ENCODE peak calls at places on chromosomes 7 and 10, in four cellular contexts. F is body of pancreas, Y is heart left ventricle, I is fibroblast of mammary gland. S is an unnamed sample.

GRCh38 chr7:98034044-98035035 is 44.3 kb upstream of the OCM2 start:
- DNase-seq in F (no peak), Y (no peak), I (no peak), S (no peak)

GRCh38 chr10:17836917-17837316 is 27.8 kb downstream of the MRC1 start:
- DNase-seq in F (peak; percentile 64), Y (peak; percentile 28), I (peak; percentile 55), S (no peak)

GRCh38 chr10:28367865-28368541 is 65.1 kb upstream of the MPP7 start:
- DNase-seq in F (peak; percentile 27), Y (peak; percentile 31), I (peak; percentile 3), S (no peak)

GRCh38 chr7:39035156-39035555 is 57.4 kb downstream of the POU6F2 start:
- DNase-seq in F (no peak), Y (no peak), I (no peak), S (no peak)

GRCh38 chr7:50713357-50713965 is 69.2 kb downstream of the GRB10 start:
- DNase-seq in F (no peak), Y (no peak), I (no peak), S (no peak)

GRCh38 chr10:28676297-28676967 is 889 bp upstream of the BAMBI start:
- DNase-seq in F (peak; percentile 19), Y (no peak), I (no peak), S (no peak)

GRCh38 chr10:1390200-1390599 is 334.0 kb downstream of the WDR37 start:
- DNase-seq in F (no peak), Y (no peak), I (no peak), S (no peak)

GRCh38 chr7:77862691-77863090 is 64.1 kb downstream of the PHTF2 start:
- DNase-seq in F (no peak), Y (no peak), I (no peak), S (no peak)

GRCh38 chr10:6269953-6270867 is 67.5 kb downstream of the PFKFB3 start:
- DNase-seq in F (peak; percentile 48), Y (no peak), I (no peak), S (no peak)

GRCh38 chr10:541041-541440 is 148.4 kb downstream of the DIP2C start:
- DNase-seq in F (no peak), Y (no peak), I (no peak), S (no peak)

GRCh38 chr7:22477876-22478450 is 22.0 kb downstream of the STEAP1B start:
- DNase-seq in F (no peak), Y (no peak), I (no peak), S (no peak)

GRCh38 chr7:2013381-2014311 is 219.1 kb downstream of the MAD1L1 start:
- DNase-seq in F (no peak), Y (peak; percentile 24), I (no peak), S (peak; percentile 67)

GRCh38 chr7:130721486-130722277 is 12.3 kb downstream of the KLF14 start:
- DNase-seq in F (peak; percentile 86), Y (peak; percentile 83), I (peak; percentile 71), S (no peak)

GRCh38 chr7:2086229-2086628 is 146.5 kb downstream of the MAD1L1 start:
- DNase-seq in F (no peak), Y (peak; percentile 81), I (no peak), S (no peak)

GRCh38 chr10:102420443-102420809 is 210 bp upstream of the FBXL15 start:
- DNase-seq in F (peak; percentile 92), Y (no peak), I (no peak), S (no peak)

DNA sequence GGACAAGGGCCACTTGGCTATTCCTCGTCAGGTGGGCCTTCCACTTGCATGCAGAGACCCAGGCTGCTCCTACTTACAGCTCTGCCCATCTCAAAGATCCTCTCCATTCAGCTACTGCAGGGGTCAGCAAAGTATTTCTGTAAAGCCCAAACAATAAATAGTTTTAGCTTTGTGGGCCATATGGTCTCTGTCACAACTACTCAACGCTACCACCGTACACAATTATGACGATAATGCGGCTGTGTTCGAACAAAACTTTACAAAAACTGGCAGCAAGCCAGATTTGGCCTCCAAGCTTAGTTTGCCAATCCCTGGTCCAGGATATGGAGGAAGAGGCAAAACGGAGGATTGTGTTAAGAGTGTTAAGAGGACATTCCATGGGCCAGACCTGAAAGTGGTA is 12.8 kb downstream of the RAB11FIP2 start:
- DNase-seq in F (no peak), Y (no peak), I (no peak), S (no peak)
- TF ChIP-seq CTCF in F (no peak), Y (no peak), I (no peak), S (no peak)

GRCh38 chr7:155813791-155814568 is 1.7 kb upstream of the SHH start:
- DNase-seq in F (no peak), Y (peak; percentile 19), I (no peak), S (no peak)

GRCh38 chr7:155810607-155811559 is 1.4 kb downstream of the SHH start:
- DNase-seq in F (no peak), Y (peak; percentile 9), I (no peak), S (no peak)

GRCh38 chr7:155811560-155811894 is 736 bp downstream of the SHH start:
- DNase-seq in F (no peak), Y (peak; percentile 5), I (no peak), S (no peak)

GRCh38 chr7:155813125-155813524 is 862 bp upstream of the SHH start:
- DNase-seq in F (no peak), Y (peak; percentile 11), I (no peak), S (no peak)

DNA sequence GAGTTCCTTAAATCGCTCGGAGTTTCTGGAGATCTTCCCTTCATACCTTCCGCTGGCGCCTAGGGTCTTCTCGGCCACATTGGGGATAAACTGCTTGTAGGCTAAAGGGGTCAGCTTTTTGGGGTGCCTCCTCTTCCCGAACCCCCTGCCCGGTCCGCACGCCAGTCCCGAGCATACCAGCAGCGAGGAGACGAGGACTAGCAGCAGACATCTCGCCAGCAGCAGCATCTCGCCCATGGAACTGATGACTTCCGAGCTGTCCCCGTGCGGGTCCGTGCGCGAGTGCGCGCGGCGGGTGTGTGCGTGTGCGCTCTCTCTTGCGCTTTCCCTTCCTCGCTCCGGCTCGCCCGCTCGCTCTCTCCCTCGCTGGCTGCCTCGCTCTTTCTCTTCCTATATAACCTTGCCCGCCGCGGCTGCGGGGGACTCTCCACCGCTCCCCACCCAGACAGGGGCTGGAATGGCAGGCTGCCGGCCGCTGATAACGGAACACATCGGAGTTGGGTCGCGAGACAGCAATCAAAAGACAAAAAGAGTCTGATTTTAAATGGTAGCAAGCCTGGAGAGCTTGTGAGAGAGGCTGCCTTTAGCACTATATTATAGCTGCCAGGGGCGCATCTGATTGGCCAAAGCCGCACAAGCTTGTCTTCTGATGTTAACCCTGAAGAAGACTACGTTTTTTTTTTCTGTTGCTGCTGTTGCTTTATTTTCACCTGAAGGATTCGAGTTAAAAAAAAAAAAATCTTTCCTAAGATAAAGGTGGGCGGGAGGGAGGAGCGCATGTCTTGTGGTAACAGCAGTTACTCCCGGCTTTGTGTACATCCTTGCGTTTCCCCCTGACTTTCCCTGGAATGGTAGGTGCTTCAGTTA is at the start of gene SHH:
- DNase-seq in F (no peak), Y (peak; percentile 20), I (no peak), S (no peak)
- H3K4me3 ChIP-seq in F (no peak within 1 kb of the TSS), Y (no peak within 1 kb of the TSS), I (no peak within 1 kb of the TSS), S (peak within 1 kb of the TSS; percentile 38)

DNA sequence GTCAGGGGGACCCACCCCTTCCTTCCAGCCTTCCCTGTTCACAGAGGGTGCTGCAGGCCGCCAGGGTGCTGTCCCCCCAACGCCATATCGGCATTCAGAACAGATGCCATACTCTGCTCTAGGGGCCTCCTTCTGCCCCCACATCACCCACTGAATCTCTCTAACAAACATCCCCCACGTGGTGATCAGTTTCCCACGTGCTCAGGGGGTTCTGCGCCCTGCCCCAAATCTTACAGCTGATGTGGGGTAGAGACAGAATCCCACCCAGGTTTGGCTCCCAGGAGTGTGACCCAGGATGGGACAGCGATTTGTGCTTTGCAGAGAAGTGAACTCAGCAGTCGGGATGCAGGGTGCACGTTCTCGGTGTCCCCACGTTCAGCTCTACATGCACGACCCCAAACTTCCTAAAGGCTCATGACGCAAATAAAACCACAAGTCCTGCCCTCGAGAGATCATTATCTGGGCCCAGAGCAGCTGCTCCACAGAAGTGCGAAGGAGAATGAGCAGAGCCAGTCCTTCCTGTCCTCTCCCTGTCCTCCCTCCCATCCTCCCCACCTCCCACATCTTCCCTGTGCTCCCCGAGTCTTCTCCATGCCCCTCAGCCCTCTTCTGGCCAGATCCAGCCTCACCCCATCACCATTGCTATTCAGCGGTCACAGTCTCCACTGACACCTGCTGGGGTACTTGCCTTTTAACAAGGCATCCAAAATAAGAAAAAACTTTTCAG is 423.4 kb downstream of the DNAJB6 start:
- DNase-seq in F (no peak), Y (no peak), I (peak; percentile 2), S (no peak)
- TF ChIP-seq CTCF in F (no peak), Y (no peak), I (no peak), S (no peak)

GRCh38 chr10:22647244-22647643 is 67.1 kb downstream of the PIP4K2A start:
- DNase-seq in F (no peak), Y (no peak), I (no peak), S (no peak)
- H3K4me3 ChIP-seq in F (no peak overlapping the region), Y (no peak overlapping the region), I (no peak overlapping the region), S (peak overlapping the region; percentile 49)

DNA sequence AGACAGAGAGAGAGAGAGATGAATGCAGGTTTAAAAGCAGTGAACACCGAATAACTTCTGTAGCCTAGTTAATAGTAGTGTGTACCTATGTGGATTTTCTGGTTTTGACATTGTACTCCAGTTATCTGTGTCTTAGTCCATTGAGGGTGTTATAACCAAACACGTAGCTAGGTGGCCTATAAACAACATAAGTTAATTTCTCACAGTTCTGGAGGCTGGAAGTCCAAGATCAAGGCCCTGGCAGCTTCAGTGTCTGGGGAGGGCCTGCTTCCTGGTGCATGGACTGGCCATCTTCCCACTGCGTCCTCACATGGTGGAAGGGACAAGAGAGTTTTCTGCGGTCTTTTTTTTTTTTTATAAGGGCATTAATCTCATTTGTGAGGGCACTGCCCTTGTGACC is 23.5 kb downstream of the AOC1 start:
- DNase-seq in F (no peak), Y (no peak), I (peak; percentile 34), S (no peak)
- TF ChIP-seq CTCF in F (no peak), Y (no peak), I (peak; percentile 7), S (no peak)

GRCh38 chr7:116249969-116250553 is 39.7 kb downstream of the TES start:
- DNase-seq in F (no peak), Y (no peak), I (peak; percentile 76), S (no peak)
- H3K4me3 ChIP-seq in F (no peak overlapping the region), Y (no peak overlapping the region), I (no peak overlapping the region), S (no peak overlapping the region)